ENCODE peak calls at places on chromosomes 1 and 21, in four cellular contexts. C, R, I and H are unnamed samples.
A peak's percentile ranks its signal among the peaks of the same experiment; 100 is the strongest.

GRCh38 chr1:11564237-11564636 is 85.3 kb downstream of the DISP3 start:
- DNase-seq in C (no peak), R (peak; percentile 62), I (no peak), H (no peak)

GRCh38 chr1:2451744-2452582 is 24.1 kb upstream of the PLCH2 start:
- DNase-seq in C (no peak), R (no peak), I (no peak), H (no peak)

GRCh38 chr1:200103961-200104583 is 76.6 kb downstream of the NR5A2 start:
- DNase-seq in C (no peak), R (no peak), I (no peak), H (no peak)

GRCh38 chr1:5599541-5599940 is 392.7 kb downstream of the NPHP4 start:
- DNase-seq in C (no peak), R (no peak), I (no peak), H (no peak)

GRCh38 chr1:14924012-14924452 is 229.5 kb upstream of the TMEM51 start:
- DNase-seq in C (peak; percentile 7), R (peak; percentile 83), I (peak; percentile 67), H (peak; percentile 14)

GRCh38 chr21:35058058-35058457 is 9.0 kb upstream of the RUNX1 start:
- DNase-seq in C (no peak), R (no peak), I (no peak), H (no peak)

GRCh38 chr1:37762516-37762915 is 2.4 kb downstream of the EPHA10 start:
- DNase-seq in C (no peak), R (no peak), I (no peak), H (no peak)

GRCh38 chr1:208541225-208541855 is 297.2 kb upstream of the PLXNA2 start:
- DNase-seq in C (no peak), R (no peak), I (no peak), H (no peak)

GRCh38 chr1:44924835-44925464 is 61.4 kb downstream of the EIF2B3 start:
- DNase-seq in C (no peak), R (no peak), I (no peak), H (no peak)

GRCh38 chr21:36247316-36247715 is 72.7 kb upstream of the MORC3 start:
- DNase-seq in C (no peak), R (no peak), I (no peak), H (no peak)

GRCh38 chr1:210686841-210687240 is 358.1 kb downstream of the HHAT start:
- DNase-seq in C (no peak), R (no peak), I (no peak), H (no peak)

GRCh38 chr1:112840631-112841624 is 115.1 kb downstream of the SLC16A1 start:
- DNase-seq in C (no peak), R (peak; percentile 5), I (no peak), H (no peak)

GRCh38 chr1:46772571-46772970 is 26.3 kb upstream of the CYP4B1 start:
- DNase-seq in C (no peak), R (peak; percentile 20), I (no peak), H (no peak)

GRCh38 chr1:225484657-225485606 is 57.1 kb upstream of the LBR start:
- DNase-seq in C (no peak), R (no peak), I (no peak), H (no peak)

GRCh38 chr1:102550729-102551384 is 554.1 kb upstream of the OLFM3 start:
- DNase-seq in C (no peak), R (peak; percentile 31), I (no peak), H (no peak)

GRCh38 chr21:27246741-27247140 is 279.9 kb upstream of the ADAMTS5 start:
- DNase-seq in C (no peak), R (no peak), I (no peak), H (no peak)